ENCODE peak calls at places on chromosomes 11 and 22, in nine cellular contexts. Y is endodermal cell, I is WTC11, N is fibroblast of pulmonary artery, G is mucosa of descending colon, J is body of pancreas, F is HFFc6, E is SK-N-SH, V is progenitor cell of endocrine pancreas. O is an unnamed sample.

GRCh38 chr11:95684701-95685100 is 104.9 kb downstream of the FAM76B start:
- DNase-seq in Y (no peak), I (no peak), N (no peak), G (no peak), J (no peak), F (no peak), E (no peak), V (no peak), O (no peak)

GRCh38 chr11:70733327-70734325 is 335.3 kb downstream of the CTTN start:
- DNase-seq in Y (no peak), I (peak; percentile 8), N (no peak), G (peak; percentile 35), J (no peak), F (no peak), E (no peak), V (no peak), O (no peak)

GRCh38 chr11:9066432-9066925 is 24.9 kb downstream of the SCUBE2 start:
- DNase-seq in Y (no peak), I (peak; percentile 22), N (no peak), G (no peak), J (peak; percentile 47), F (no peak), E (peak; percentile 64), V (no peak), O (no peak)

GRCh38 chr11:75475767-75476650 is 43.0 kb upstream of the KLHL35 start:
- DNase-seq in Y (no peak), I (no peak), N (peak; percentile 54), G (no peak), J (peak; percentile 50), F (no peak), E (no peak), V (no peak), O (peak; percentile 9)

GRCh38 chr11:75422248-75423231 is 10.5 kb downstream of the KLHL35 start:
- DNase-seq in Y (no peak), I (no peak), N (no peak), G (no peak), J (peak; percentile 73), F (no peak), E (no peak), V (peak; percentile 30), O (no peak)

GRCh38 chr11:40306938-40307548 is 1152.4 kb downstream of the LRRC4C start:
- DNase-seq in Y (peak; percentile 52), I (no peak), N (peak; percentile 75), G (no peak), J (no peak), F (peak; percentile 60), E (peak; percentile 60), V (no peak), O (peak; percentile 59)

GRCh38 chr11:126893796-126894195 is 106.8 kb downstream of the KIRREL3 start:
- DNase-seq in Y (no peak), I (no peak), N (no peak), G (no peak), J (no peak), F (no peak), E (no peak), V (no peak), O (no peak)

GRCh38 chr11:39817248-39817647 is 1642.2 kb downstream of the LRRC4C start:
- DNase-seq in Y (no peak), I (no peak), N (no peak), G (no peak), J (no peak), F (no peak), E (no peak), V (no peak), O (no peak)

GRCh38 chr22:47794851-47795250 is 1032.4 kb downstream of the TBC1D22A start:
- DNase-seq in Y (peak; percentile 7), I (no peak), N (no peak), G (no peak), J (no peak), F (no peak), E (no peak), V (no peak), O (no peak)

GRCh38 chr22:40203568-40203967 is 25.8 kb downstream of the TNRC6B start:
- DNase-seq in Y (no peak), I (no peak), N (no peak), G (no peak), J (no peak), F (no peak), E (no peak), V (no peak), O (no peak)

DNA sequence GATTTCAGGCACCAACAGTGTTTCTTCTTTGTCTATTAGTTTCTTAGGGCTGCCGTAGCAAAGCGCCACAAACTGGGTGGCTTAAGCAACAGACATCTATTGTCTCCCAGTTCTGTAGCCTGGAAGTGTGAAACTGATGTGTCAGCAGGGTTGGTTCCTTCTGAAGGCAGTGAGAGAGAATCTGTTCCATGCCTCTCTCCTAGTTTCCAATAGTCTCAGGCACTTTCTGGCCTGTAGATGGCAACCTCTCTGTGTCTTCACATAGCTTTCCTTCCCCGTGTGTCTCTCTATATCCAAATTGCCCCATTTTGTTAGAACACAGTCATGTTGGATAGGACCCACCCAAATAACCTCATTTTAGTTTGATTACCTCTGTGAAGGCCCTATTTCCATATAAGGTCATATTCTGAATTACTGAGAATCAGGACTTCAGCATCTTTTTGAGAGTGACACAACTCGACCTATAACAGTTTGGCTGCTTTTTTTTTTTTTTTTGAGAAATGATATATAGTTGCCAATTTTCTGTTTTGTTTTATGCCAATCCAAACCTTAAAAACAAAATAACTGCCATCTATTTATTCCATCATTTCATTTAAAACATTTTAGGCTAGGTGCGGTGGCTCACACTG is 108.2 kb downstream of the SLC36A4 start:
- DNase-seq in Y (peak; percentile 81), I (peak; percentile 19), N (peak; percentile 53), G (no peak), J (peak; percentile 11), F (peak; percentile 60), E (no peak), V (no peak), O (peak; percentile 60)
- TF ChIP-seq CTCF in Y (peak; percentile 83), I (no peak), N (peak; percentile 72), G (no peak), J (peak; percentile 10), F (peak; percentile 78), E (peak; percentile 54), V (peak; percentile 48), O (peak; percentile 76)

DNA sequence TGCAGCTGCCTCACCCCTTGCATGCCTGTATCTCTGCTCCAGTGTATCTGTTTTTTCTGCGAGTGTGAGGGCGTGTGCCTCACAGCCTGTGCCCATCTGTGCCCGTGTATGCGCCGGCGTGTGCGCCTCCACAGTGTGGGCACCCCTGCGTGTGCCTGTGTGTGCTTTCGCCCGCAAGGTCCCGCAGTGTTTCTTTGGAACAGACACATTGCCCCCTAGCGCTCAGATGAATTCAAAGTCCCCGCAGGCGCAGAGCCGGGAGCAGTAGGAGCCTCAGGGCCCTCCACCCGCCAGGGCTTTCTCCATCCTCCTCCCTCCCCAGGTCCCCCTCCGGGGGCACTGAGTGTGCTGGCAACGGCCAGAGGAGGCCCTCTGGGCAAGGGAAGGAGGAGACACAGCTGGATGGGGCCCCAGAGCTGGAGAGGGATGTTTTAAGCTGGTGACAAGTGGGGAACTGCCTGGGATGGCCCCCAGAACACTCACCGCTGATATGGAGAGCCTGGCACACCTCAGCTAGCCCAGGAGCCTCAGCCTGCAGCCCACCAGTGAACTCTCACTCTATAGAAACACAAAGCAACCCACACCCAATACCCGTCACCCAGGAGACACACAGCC is 3.2 kb upstream of the MN1 start:
- DNase-seq in Y (peak; percentile 90), I (peak; percentile 77), N (peak; percentile 77), G (no peak), J (peak; percentile 77), F (peak; percentile 46), E (peak; percentile 66), V (peak; percentile 57), O (no peak)
- TF ChIP-seq CTCF in Y (peak; percentile 85), I (peak; percentile 63), N (peak; percentile 65), G (peak; percentile 36), J (peak; percentile 65), F (peak; percentile 86), E (peak; percentile 57), V (peak; percentile 72), O (peak; percentile 86)

DNA sequence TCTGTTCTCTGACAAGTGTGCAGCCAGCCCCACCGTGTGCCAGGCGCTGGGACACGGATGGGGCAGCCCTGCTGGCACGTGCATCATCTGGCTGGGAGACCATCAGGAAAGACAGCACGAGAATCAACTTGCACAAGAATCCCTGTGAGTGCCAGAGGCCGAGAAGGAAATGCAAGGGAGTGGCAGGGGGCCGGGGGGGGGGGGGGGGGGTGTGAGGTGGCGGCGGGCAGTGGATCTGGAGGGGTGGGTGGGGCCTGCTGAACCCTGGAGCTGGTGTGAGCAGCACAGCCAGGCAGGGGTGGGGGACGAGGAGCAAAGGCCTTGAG is 14.0 kb upstream of the FLRT1 start:
- DNase-seq in Y (peak; percentile 80), I (no peak), N (no peak), G (no peak), J (no peak), F (no peak), E (no peak), V (no peak), O (no peak)
- TF ChIP-seq CTCF in Y (no peak), I (no peak), N (no peak), G (no peak), J (no peak), F (no peak), E (no peak), V (no peak), O (no peak)

GRCh38 chr11:44005956-44006355 is 41.8 kb upstream of the ACCSL start:
- DNase-seq in Y (no peak), I (no peak), N (no peak), G (no peak), J (no peak), F (no peak), E (no peak), V (no peak), O (no peak)

GRCh38 chr11:44002191-44003093 is 45.3 kb upstream of the ACCSL start:
- DNase-seq in Y (no peak), I (no peak), N (no peak), G (no peak), J (no peak), F (no peak), E (no peak), V (no peak), O (no peak)

GRCh38 chr11:44003736-44004451 is 43.9 kb upstream of the ACCSL start:
- DNase-seq in Y (no peak), I (no peak), N (no peak), G (no peak), J (no peak), F (no peak), E (no peak), V (no peak), O (no peak)

GRCh38 chr11:44005076-44005800 is 42.5 kb upstream of the ACCSL start:
- DNase-seq in Y (no peak), I (no peak), N (no peak), G (no peak), J (no peak), F (no peak), E (peak; percentile 62), V (no peak), O (no peak)

DNA sequence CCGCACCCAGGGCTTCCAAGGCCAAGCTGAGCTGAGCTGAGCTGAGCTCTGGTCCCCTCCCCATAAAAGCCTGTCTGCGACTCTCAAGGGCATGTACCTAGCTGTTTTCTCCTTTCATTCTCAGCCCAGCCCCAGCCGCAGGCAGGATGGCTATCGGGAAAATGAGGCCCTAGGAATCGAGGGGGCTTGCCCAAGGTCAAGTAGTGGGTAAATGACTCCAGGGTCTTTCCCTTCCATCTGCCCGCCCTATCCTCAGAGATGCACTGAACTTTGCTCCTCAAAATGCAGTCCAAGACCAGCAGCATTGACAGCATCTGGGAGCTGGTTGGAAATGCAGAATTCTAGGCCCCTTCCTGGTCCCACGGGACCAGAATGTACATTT is 43.3 kb upstream of the ACCSL start:
- DNase-seq in Y (no peak), I (no peak), N (no peak), G (no peak), J (no peak), F (no peak), E (no peak), V (no peak), O (no peak)
- TF ChIP-seq CTCF in Y (no peak), I (no peak), N (no peak), G (no peak), J (no peak), F (no peak), E (no peak), V (no peak), O (no peak)